ENCODE peak calls at places on chromosomes 1 and 21, in four cellular contexts. S is fibroblast of lung, A is IMR-90, K is choroid plexus epithelial cell. I is an unnamed sample.

GRCh38 chr1:237041795-237042466 is at the start of gene RYR2:
- DNase-seq in K (peak; percentile 40), S (peak; percentile 12), A (no peak), I (no peak)

GRCh38 chr1:17112496-17113236 is 6.6 kb downstream of the PADI2 start:
- DNase-seq in S (no peak), A (no peak), K (no peak), I (no peak)

GRCh38 chr21:15009964-15010363 is 54.8 kb downstream of the NRIP1 start:
- DNase-seq in A (peak; percentile 91), S (peak; percentile 79), K (peak; percentile 83), I (peak; percentile 73)

GRCh38 chr1:89524369-89525168 is at the start of gene LRRC8B:
- DNase-seq in A (peak; percentile 71), S (peak; percentile 81), K (peak; percentile 81), I (peak; percentile 74)

GRCh38 chr21:45209685-45210284 is 77.9 kb downstream of the POFUT2 start:
- DNase-seq in K (no peak), S (no peak), A (no peak), I (no peak)

GRCh38 chr1:63773496-63773814 is 362 bp upstream of the ROR1 start:
- DNase-seq in K (no peak), S (no peak), A (no peak), I (no peak)

GRCh38 chr1:180503274-180503862 is 991 bp upstream of the ACBD6 start:
- DNase-seq in K (peak; percentile 37), S (no peak), A (no peak), I (no peak)

GRCh38 chr1:20474333-20474975 is 11.6 kb downstream of the CAMK2N1 start:
- DNase-seq in K (peak; percentile 30), S (peak; percentile 44), A (peak; percentile 30), I (no peak)

GRCh38 chr21:33898546-33898945 is 17.1 kb downstream of the ATP5PO start:
- DNase-seq in K (peak; percentile 86), A (peak; percentile 17), S (no peak), I (no peak)

GRCh38 chr1:25105836-25106235 is 126.5 kb downstream of the SYF2 start:
- DNase-seq in A (no peak), S (no peak), K (no peak), I (no peak)

GRCh38 chr1:4515727-4516289 is 138.6 kb upstream of the AJAP1 start:
- DNase-seq in A (no peak), K (no peak), S (no peak), I (no peak)

GRCh38 chr1:150971583-150972416 is 2.8 kb downstream of the CERS2 start:
- DNase-seq in K (no peak), S (peak; percentile 24), A (no peak), I (peak; percentile 26)

GRCh38 chr1:241751524-241751923 is 96.5 kb upstream of the EXO1 start:
- DNase-seq in S (no peak), A (no peak), K (no peak), I (no peak)

GRCh38 chr1:241744591-241744990 is 92.5 kb downstream of the WDR64 start:
- DNase-seq in S (no peak), K (no peak), A (no peak), I (no peak)

GRCh38 chr1:241747992-241748391 is 95.9 kb downstream of the WDR64 start:
- DNase-seq in S (no peak), K (no peak), A (no peak), I (no peak)

GRCh38 chr1:241749924-241750695 is 97.9 kb upstream of the EXO1 start:
- DNase-seq in K (no peak), A (no peak), S (no peak), I (no peak)

GRCh38 chr1:241749041-241749798 is 97.1 kb downstream of the WDR64 start:
- DNase-seq in K (no peak), S (peak; percentile 3), A (no peak), I (peak; percentile 50)
- H3K4me3 ChIP-seq in K (no peak overlapping the region), S (peak overlapping the region; percentile 43), A (no peak overlapping the region), I (peak overlapping the region; percentile 45)

DNA sequence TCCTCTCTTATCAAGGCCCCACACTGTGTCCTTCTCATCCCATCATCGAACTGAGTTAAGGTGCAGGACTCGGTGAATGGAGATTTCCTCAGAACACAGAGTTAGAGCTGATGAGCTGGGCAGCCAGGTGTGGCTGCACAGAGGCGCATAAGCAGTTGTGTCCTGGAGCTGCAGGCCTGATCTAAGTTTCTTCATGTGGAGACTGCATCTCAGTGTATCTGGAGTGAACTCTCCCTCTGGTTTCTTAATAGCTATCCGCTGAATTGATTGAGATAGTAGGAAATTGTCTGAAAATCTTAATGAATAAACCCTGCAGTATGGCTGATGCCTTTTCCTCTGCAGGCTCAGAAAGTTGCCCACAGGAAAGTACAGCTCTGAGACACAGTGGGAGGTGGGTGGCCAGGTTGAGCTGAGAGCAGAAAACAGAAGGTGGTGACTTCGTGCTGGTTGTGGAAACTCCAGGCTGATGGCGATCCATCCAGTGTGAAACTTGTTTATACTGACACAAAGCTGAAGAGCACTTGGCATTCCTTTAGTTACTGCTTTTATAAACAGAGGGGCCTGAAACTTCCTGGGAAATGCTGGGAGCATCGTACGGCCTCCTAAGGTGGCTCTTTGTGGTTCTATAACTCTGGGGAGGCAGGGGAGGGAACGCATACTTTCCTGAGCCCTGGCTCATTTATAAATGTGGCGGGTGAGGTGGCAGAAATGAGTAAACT is 67.5 kb upstream of the F3 start:
- DNase-seq in S (peak; percentile 54), K (no peak), A (peak; percentile 85), I (peak; percentile 82)
- TF ChIP-seq CTCF in S (no peak), K (no peak), A (no peak), I (no peak)

DNA sequence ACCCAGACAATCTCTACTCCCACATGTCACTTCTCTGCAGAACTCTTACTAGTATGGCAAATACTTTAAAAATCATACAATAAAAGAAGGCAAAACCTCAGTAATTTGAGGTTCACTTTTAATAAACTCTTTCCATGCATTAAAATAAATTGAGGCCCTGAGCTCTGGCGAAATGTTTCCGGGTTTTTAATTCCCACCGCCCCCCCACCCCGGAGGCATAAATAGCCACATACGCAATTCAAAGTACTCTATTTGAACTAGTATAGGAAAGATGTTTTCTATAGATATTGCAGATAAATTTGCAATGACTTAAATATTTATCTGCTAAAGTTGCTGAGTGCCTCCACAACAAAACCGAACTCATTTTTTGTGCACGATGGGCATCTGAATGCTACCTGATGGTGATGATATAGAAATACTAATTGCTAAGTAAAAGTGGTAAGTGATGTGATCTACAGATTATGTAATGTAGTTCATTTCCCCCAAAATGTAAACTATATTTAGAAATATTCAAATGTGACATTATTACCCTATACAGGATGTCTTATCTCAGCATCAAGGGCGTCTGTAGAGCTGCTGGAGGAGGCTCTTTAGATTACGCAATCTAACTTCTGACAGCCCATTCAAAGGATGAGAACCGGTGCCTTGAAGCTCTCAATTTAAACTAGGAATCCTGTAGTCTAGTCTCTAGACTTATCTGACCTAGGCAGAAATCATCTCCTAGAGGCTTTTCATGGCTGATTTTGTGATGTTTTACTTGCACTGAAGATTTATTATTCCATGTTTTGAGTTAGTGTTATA is 8.6 kb downstream of the IRF2BP2 start:
- DNase-seq in S (peak; percentile 75), A (peak; percentile 66), K (peak; percentile 78), I (peak; percentile 88)
- H3K4me3 ChIP-seq in S (no peak overlapping the region), A (no peak overlapping the region), K (no peak overlapping the region), I (no peak overlapping the region)

GRCh38 chr1:66925558-66925910 is 744 bp downstream of the MIER1 start:
- DNase-seq in S (no peak), K (no peak), A (no peak), I (no peak)

GRCh38 chr1:66929289-66929688 is 4.5 kb downstream of the MIER1 start:
- DNase-seq in A (no peak), S (no peak), K (no peak), I (no peak)

GRCh38 chr1:66925944-66926343 is 1.2 kb downstream of the MIER1 start:
- DNase-seq in K (peak; percentile 20), S (no peak), A (no peak), I (no peak)

GRCh38 chr1:66927528-66927927 is 2.7 kb downstream of the MIER1 start:
- DNase-seq in K (no peak), A (no peak), S (no peak), I (no peak)

DNA sequence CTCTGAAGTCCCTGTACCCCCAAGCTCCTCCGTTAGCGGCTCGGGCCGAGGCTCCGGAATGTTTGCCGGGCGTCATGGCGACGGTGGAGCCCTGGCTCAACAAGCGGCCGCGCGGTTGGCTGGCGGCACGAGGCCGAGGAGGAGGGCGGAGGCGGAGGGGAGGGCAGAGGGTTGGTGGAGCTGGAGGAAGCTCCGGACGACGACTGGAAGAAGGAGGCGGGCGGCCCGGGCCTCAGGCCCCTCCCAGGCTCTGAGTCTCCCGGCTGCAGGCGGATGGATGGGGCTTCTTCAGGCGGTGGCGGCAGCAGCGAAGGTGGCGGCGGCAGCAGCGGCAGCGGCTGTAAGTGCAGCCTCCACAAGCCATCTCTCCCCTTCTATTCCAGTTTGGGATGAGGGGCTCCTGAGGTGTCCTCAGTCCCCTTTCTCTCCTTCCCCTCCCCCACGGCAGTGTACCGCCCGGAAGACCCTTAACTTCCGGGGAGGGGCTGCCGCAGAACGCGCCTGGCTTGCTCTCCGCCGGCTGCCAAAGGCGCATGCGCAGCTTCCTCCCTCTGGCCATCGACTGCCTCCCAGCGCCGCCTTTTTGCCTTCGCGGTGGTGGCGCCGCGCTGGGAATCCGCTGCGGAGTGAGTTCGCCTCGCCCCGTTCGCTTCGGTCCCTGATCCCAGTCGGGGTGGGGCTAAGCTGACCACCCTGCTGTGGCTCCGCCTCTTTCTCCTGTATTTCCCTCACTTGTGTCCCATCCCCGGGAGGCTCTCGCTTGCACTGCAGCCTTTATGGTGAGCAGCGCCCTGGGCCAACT is at the start of the genes DNAI4 and MIER1:
- DNase-seq in K (peak; percentile 99), S (peak; percentile 99), A (peak; percentile 98), I (peak; percentile 99)
- TF ChIP-seq CTCF in K (peak; percentile 26), S (peak; percentile 27), A (peak; percentile 5), I (peak; percentile 15)